ENCODE peak calls at places on chromosomes 4 and X, in four cellular contexts. Y is activated naive CD8-positive, alpha-beta T cell treated with anti-CD3 and anti-CD28 coated beads, Interleukin-2, amount 50 U/mL, for 24 hours; M is SK-N-SH; X is islet precursor cell. I is an unnamed sample.

GRCh38 chr4:110195561-110196205 is 2.7 kb downstream of the ELOVL6 start:
- DNase-seq in M (no peak), X (no peak), Y (peak; percentile 2), I (no peak)

GRCh38 chrX:118521435-118521834 is 25.8 kb downstream of the DOCK11 start:
- DNase-seq in Y (no peak), X (no peak), M (no peak), I (no peak)

GRCh38 chr4:75990129-75990528 is 616 bp downstream of the SDAD1 start:
- DNase-seq in M (peak; percentile 22), X (no peak), Y (no peak), I (no peak)

GRCh38 chrX:113297456-113297855 is 456.8 kb upstream of the AMOT start:
- DNase-seq in X (no peak), Y (no peak), M (no peak), I (no peak)

GRCh38 chrX:114675365-114675764 is 91.5 kb downstream of the HTR2C start:
- DNase-seq in Y (no peak), M (no peak), X (no peak), I (no peak)

GRCh38 chr4:170682511-170682910 is 592.8 kb upstream of the AADAT start:
- DNase-seq in X (no peak), M (no peak), Y (no peak), I (no peak)

GRCh38 chr4:64799751-64800150 is 390.5 kb upstream of the TECRL start:
- DNase-seq in M (no peak), X (no peak), Y (no peak), I (no peak)

GRCh38 chr4:140296871-140297570 is 76.4 kb upstream of the SCOC start:
- DNase-seq in Y (no peak), X (peak; percentile 87), M (no peak), I (no peak)

GRCh38 chrX:107301253-107301652 is 94.8 kb downstream of the DNAAF6 start:
- DNase-seq in M (no peak), Y (no peak), X (no peak), I (no peak)